ENCODE peak calls at places on chromosomes 1 and 21, in eight cellular contexts. V, X, H, M, Z, Q, Y and F are unnamed samples.
A peak's percentile ranks its signal among the peaks of the same experiment; 100 is the strongest.

GRCh38 chr1:121483961-121484424 is 299.2 kb downstream of the SRGAP2C start:
- DNase-seq in M (no peak), H (peak; percentile 80), Q (no peak), Y (peak; percentile 52), V (no peak), X (no peak), Z (peak; percentile 88), F (no peak)

GRCh38 chr1:191714810-191715209 is 443.5 kb upstream of the RGS18 start:
- DNase-seq in V (no peak), X (no peak), M (peak; percentile 20), Z (no peak), Y (no peak), H (no peak), Q (no peak), F (no peak)

GRCh38 chr1:230163719-230164118 is 96.7 kb downstream of the GALNT2 start:
- DNase-seq in H (no peak), X (no peak), V (peak; percentile 76), Q (no peak), M (no peak), Y (no peak), Z (no peak), F (no peak)

GRCh38 chr1:111603979-111604378 is 15.6 kb upstream of the RAP1A start:
- DNase-seq in Q (no peak), Y (no peak), V (no peak), X (peak; percentile 81), M (peak; percentile 86), H (no peak), Z (no peak), F (no peak)

GRCh38 chr1:3129133-3129490 is 60.1 kb downstream of the PRDM16 start:
- DNase-seq in H (no peak), Q (no peak), M (no peak), Z (no peak), X (no peak), V (no peak), Y (no peak), F (no peak)

GRCh38 chr1:44281987-44282703 is 68.9 kb downstream of the DMAP1 start:
- DNase-seq in M (no peak), H (no peak), Z (no peak), V (no peak), Q (no peak), X (no peak), Y (no peak), F (no peak)

GRCh38 chr1:1233567-1233892 is 1.5 kb downstream of the B3GALT6 start:
- DNase-seq in M (no peak), H (no peak), V (no peak), Y (no peak), Q (no peak), Z (no peak), X (no peak), F (no peak)

GRCh38 chr21:14376854-14377253 is 6.1 kb downstream of the HSPA13 start:
- DNase-seq in Q (no peak), H (no peak), Z (no peak), X (no peak), M (no peak), Y (no peak), V (no peak), F (no peak)

DNA sequence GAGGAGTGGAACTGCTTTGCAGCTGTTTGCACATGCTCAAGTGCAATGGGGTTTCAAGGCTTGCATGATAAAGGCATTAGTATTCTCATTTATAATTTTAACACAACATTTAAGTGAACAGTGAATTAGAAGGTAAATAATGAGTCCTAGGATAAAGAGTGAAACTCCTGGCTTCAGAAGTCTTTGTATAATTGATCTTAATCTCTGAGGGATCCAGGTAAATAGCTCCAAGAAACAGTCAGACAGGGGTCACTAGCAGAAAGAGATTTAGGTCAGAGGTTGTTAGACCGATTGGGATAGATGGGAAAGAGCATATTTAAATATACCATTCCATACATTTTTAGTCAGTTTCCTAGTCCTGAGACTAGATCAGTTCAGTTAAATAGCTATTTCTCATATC is 14.1 kb upstream of the THEM4 start:
- DNase-seq in H (no peak), X (no peak), M (no peak), Q (no peak), Y (no peak), V (no peak), Z (no peak), F (no peak)
- H3K4me1 ChIP-seq in H (no peaks in the 10 kb centered on the region), X (peaks cover 9% of the 10 kb centered on the region), M (peaks cover 79% of the 10 kb centered on the region), Q (no peaks in the 10 kb centered on the region), Y (peaks cover 11% of the 10 kb centered on the region), V (no peaks in the 10 kb centered on the region), Z (no peaks in the 10 kb centered on the region), F (no peaks in the 10 kb centered on the region)

DNA sequence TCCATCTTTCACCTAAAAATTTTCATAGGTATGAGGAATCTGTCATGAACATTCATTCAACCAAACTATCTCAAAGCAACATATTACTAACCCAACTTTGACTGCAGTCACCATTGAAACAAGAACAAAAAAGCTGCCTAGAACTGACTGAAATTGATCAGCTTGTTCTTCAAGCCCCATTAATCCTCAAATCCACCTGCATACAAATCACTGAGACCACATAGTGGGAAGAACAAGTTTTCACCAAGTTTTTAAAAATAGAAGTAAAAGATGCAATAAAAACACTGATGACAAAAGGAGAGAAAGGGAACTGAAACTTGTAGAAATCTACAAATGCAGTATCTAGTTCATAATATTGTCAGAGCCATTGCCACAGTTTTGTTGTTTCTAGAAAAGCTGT is 6.1 kb downstream of the SORT1 start:
- DNase-seq in H (no peak), X (no peak), V (no peak), Z (no peak), Y (no peak), M (no peak), Q (no peak), F (no peak)
- H3K4me3 ChIP-seq in H (no peak overlapping the region), X (no peak overlapping the region), V (no peak overlapping the region), Z (no peak overlapping the region), Y (no peak overlapping the region), M (no peak overlapping the region), Q (peak overlapping the region; percentile 35), F (no peak overlapping the region)

DNA sequence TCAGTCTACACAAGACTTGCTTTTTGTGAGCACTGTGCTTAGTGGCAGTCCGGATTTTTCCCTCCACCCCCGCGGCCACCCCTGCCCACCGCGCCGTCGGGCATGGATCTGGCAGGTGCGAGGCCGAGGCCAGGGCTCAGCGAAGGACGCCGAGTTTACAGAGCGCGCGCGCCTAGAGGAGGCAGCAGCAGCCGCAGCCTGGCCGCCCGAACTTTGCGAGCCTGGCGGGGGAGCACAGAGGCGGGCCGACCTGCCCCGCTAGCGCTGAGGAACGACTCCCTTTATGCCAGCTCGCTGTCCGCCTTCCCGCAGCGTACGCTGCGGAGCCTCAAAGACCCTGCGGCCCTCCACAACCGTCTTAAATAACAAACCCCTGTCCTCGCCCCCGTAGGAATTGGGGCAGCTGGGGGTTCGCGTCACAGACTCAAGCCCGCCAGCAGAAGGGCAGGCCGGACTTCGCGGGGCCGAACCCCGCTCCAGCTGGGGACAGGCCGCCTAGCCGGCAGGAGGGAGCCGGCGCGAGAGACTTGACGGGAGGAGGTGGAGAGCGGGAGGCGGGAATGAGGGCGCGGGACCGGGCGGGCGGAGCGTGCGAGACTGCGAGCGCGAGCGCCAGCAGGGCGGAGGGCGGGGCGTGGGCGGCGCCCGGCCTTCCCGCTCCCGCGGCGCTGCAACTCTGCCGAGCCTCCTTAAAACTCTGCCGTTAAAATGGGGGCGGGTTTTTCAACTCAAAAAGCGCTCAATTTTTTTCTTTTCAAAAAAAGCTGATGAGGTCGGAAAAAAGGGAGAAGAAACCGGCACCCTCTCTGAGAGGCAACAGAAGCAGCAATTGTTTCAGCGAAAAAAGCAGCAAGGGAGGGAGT is 1.8 kb upstream of the CDKN2C start:
- DNase-seq in X (peak; percentile 82), V (peak; percentile 96), Y (peak; percentile 94), M (no peak), H (peak; percentile 92), Z (peak; percentile 89), Q (peak; percentile 94), F (peak; percentile 95)
- TF ChIP-seq CTCF in X (peak; percentile 42), V (peak; percentile 37), Y (peak; percentile 33), M (no peak), H (peak; percentile 36), Z (peak; percentile 42), Q (peak; percentile 40), F (peak; percentile 19)

GRCh38 chr1:54575605-54576004 is 27.6 kb downstream of the ACOT11 start:
- DNase-seq in Y (no peak), X (no peak), Q (no peak), M (no peak), Z (no peak), H (no peak), V (no peak), F (no peak)

GRCh38 chr1:54571803-54572202 is 23.8 kb downstream of the ACOT11 start:
- DNase-seq in Z (no peak), Q (no peak), X (no peak), M (no peak), V (no peak), H (no peak), Y (no peak), F (no peak)

GRCh38 chr1:54572236-54572850 is 24.3 kb downstream of the ACOT11 start:
- DNase-seq in X (no peak), Z (no peak), Y (no peak), Q (no peak), H (no peak), V (no peak), M (no peak), F (no peak)

GRCh38 chr1:54575161-54575560 is 27.1 kb downstream of the ACOT11 start:
- DNase-seq in M (no peak), V (no peak), Z (no peak), H (no peak), X (no peak), Q (no peak), Y (no peak), F (no peak)

GRCh38 chr1:54574158-54574778 is 26.2 kb downstream of the ACOT11 start:
- DNase-seq in M (no peak), X (no peak), V (no peak), Y (no peak), Z (no peak), H (no peak), Q (no peak), F (no peak)
- H3K4me1 ChIP-seq in M (no peaks in the 10 kb centered on the region), X (no peaks in the 10 kb centered on the region), V (no peaks in the 10 kb centered on the region), Y (peaks cover 15% of the 10 kb centered on the region), Z (peaks cover 2% of the 10 kb centered on the region), H (no peaks in the 10 kb centered on the region), Q (peaks cover 59% of the 10 kb centered on the region), F (peaks cover 26% of the 10 kb centered on the region)